ENCODE peak calls at places on chromosomes 3 and 15, in six cellular contexts. V is HTR-8/SVneo; F is naive thymus-derived CD8-positive, alpha-beta T cell; H is LHCN-M2; N is lower leg skin; W is IMR-90. M is an unnamed sample.

GRCh38 chr3:27464646-27465045 is 19.5 kb downstream of the SLC4A7 start:
- DNase-seq in F (no peak), N (no peak), H (no peak), V (no peak), W (no peak), M (no peak)

GRCh38 chr3:12473503-12473902 is 10.8 kb upstream of the TSEN2 start:
- DNase-seq in H (no peak), F (no peak), N (no peak), W (no peak), V (no peak), M (no peak)

GRCh38 chr15:48315041-48315440 is 16.2 kb upstream of the DUT start:
- DNase-seq in F (no peak), H (no peak), W (no peak), N (no peak), V (no peak), M (no peak)

GRCh38 chr15:43989938-43990337 is 163.1 kb downstream of the WDR76 start:
- DNase-seq in H (no peak), F (no peak), V (no peak), W (no peak), N (no peak), M (no peak)

GRCh38 chr15:23372284-23372683 is 17.7 kb downstream of the GOLGA8S start:
- DNase-seq in V (no peak), N (peak), F (no peak), H (peak), W (no peak), M (no peak)

GRCh38 chr15:70383856-70384255 is 286.1 kb upstream of the TLE3 start:
- DNase-seq in F (no peak), H (no peak), W (no peak), N (peak), V (no peak), M (no peak)

GRCh38 chr15:99963976-99964375 is 230.7 kb upstream of the LYSMD4 start:
- DNase-seq in F (no peak), V (no peak), W (no peak), N (peak), H (no peak), M (no peak)

GRCh38 chr3:135228131-135228530 is 433.1 kb downstream of the EPHB1 start:
- DNase-seq in H (no peak), N (no peak), V (no peak), F (no peak), W (no peak), M (no peak)

GRCh38 chr3:57961177-57961827 is 46.9 kb upstream of the FLNB start:
- DNase-seq in W (no peak), H (no peak), V (no peak), N (no peak), F (no peak), M (no peak)

GRCh38 chr15:34721802-34722795 is 32.7 kb downstream of the GJD2 start:
- DNase-seq in N (peak), V (peak), F (no peak), W (peak), H (peak), M (no peak)

GRCh38 chr15:45150481-45150880 is 20.7 kb downstream of the DUOX1 start:
- DNase-seq in F (no peak), V (no peak), N (no peak), H (no peak), W (peak), M (no peak)

GRCh38 chr15:51189579-51190397 is 95.1 kb upstream of the TNFAIP8L3 start:
- DNase-seq in N (peak), F (no peak), H (no peak), W (no peak), V (no peak), M (no peak)

GRCh38 chr3:8990266-8991215 is 27.3 kb upstream of the RAD18 start:
- DNase-seq in W (peak), N (peak), V (no peak), F (no peak), H (peak), M (no peak)

GRCh38 chr15:62147149-62148013 is 17.7 kb downstream of the C2CD4B start:
- DNase-seq in V (no peak), F (no peak), H (no peak), N (no peak), W (no peak), M (no peak)

M was measured in Panc1.